ENCODE peak calls at places on chromosomes 2 and 18, in six cellular contexts. P is CD4-positive, CD25-positive, alpha-beta regulatory T cell; I is fibroblast of lung; Q is naive thymus-derived CD4-positive, alpha-beta T cell; J is astrocyte; C is CD8-positive, alpha-beta memory T cell. E is an unnamed sample.

GRCh38 chr18:80000877-80001276 is 12.5 kb upstream of the TXNL4A start:
- DNase-seq in Q (no peak), C (no peak), I (no peak), P (no peak), J (no peak), E (no peak)

GRCh38 chr2:26651458-26652155 is 10.4 kb upstream of the CIB4 start:
- DNase-seq in I (no peak), Q (no peak), J (no peak), C (no peak), P (no peak), E (no peak)

GRCh38 chr2:38164881-38165280 is 88.9 kb upstream of the CYP1B1 start:
- DNase-seq in J (no peak), I (peak; percentile 58), C (no peak), P (no peak), Q (no peak), E (no peak)

GRCh38 chr2:62180960-62181359 is 15.0 kb upstream of the B3GNT2 start:
- DNase-seq in C (no peak), J (no peak), I (no peak), Q (no peak), P (no peak), E (no peak)

GRCh38 chr2:150442484-150442883 is 45.0 kb downstream of the RND3 start:
- DNase-seq in J (no peak), Q (no peak), I (no peak), C (no peak), P (no peak), E (no peak)

GRCh38 chr2:21294446-21294845 is 170.7 kb downstream of the TDRD15 start:
- DNase-seq in Q (no peak), I (no peak), C (no peak), J (no peak), P (no peak), E (no peak)

GRCh38 chr2:46306320-46306719 is 9.1 kb downstream of the EPAS1 start:
- DNase-seq in I (peak; percentile 51), P (no peak), J (peak; percentile 46), C (no peak), Q (no peak), E (no peak)

GRCh38 chr2:121241466-121241865 is 43.5 kb downstream of the TFCP2L1 start:
- DNase-seq in Q (no peak), P (no peak), I (no peak), J (no peak), C (no peak), E (no peak)

GRCh38 chr2:219381448-219381847 is 6.3 kb downstream of the DNPEP start:
- DNase-seq in C (no peak), J (no peak), Q (no peak), I (no peak), P (no peak), E (no peak)
- H3K36me3 ChIP-seq in C (peaks cover 46% of the 10 kb centered on the region), J (peaks cover 12% of the 10 kb centered on the region), Q (peaks cover 6% of the 10 kb centered on the region), I (peaks cover 33% of the 10 kb centered on the region), P (peaks cover 50% of the 10 kb centered on the region), E (peaks cover 13% of the 10 kb centered on the region)

DNA sequence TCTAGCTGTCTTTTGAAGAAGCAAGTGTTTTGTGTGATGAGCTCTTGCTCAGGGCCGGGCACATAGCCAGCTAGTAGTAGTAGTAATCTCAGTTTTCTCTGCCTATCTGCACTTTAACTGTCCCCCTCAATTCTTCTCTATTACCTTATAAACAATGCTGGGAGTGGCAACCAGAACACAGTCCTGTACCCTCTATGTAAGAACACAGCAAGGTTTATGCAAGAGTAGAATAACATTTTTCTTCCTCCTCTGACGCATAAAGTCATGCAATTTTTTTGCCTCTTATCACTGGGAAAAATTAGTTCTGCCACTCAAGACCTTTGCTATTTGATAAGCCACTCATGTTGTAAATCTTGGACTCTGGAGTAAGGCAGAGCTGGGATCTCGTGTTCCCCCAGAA is 200.7 kb upstream of the SOX11 start:
- DNase-seq in J (no peak), I (no peak), C (no peak), P (no peak), Q (no peak), E (no peak)
- H3K27ac ChIP-seq in J (no peak overlapping the region), I (no peak overlapping the region), C (no peak overlapping the region), P (no peak overlapping the region), Q (no peak overlapping the region), E (no peak overlapping the region)

DNA sequence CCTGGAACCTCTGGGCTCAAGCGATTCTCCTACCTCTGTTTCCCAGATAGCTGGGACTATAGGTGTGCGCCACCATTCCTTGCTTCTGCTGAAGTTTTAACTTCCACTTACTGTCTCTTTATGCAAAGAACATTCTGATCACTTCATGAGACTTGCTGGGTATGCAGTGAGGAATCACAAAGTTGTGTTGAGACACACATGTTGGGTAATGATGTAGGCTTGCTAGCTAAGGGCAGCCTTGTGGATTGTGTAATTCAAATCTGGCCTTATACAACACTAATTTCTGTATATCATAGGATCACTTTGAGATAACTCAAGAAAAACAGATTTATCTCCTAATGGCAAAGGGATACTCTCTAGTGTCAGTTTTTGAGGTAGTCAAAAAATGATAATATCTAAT is 24.2 kb downstream of the XRCC5 start:
- DNase-seq in J (no peak), P (no peak), I (no peak), Q (no peak), C (no peak), E (no peak)
- H3K36me3 ChIP-seq in J (peaks cover 79% of the 10 kb centered on the region), P (peaks cover 92% of the 10 kb centered on the region), I (peaks cover 25% of the 10 kb centered on the region), Q (peaks cover 67% of the 10 kb centered on the region), C (peaks cover 79% of the 10 kb centered on the region), E (peaks cover 91% of the 10 kb centered on the region)

DNA sequence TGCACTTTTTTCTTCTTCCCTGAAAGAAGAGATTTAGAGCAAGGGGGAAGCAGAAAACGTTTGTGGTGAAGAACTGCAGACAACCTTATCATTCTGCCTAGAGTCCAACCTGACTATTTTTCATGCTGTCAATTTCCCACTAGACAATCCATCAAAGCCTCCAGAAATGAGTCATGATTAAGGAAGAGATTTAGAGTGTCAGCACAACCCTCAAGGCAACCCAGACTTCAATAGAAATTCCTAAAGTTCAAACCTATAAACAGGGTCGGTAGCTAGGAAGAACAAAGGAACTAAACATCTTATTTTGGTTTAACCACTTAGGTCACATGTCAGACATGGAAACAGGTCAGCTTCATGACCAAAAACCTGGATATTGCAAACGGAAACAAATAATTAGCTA is 86.9 kb downstream of the SLC25A12 start:
- DNase-seq in Q (no peak), I (peak; percentile 24), P (no peak), J (no peak), C (no peak), E (no peak)
- H3K27ac ChIP-seq in Q (no peak overlapping the region), I (no peak overlapping the region), P (no peak overlapping the region), J (no peak overlapping the region), C (no peak overlapping the region), E (no peak overlapping the region)

GRCh38 chr2:10575566-10576300 is 114.0 kb downstream of the NOL10 start:
- DNase-seq in Q (no peak), P (no peak), I (peak; percentile 91), J (peak; percentile 91), C (no peak), E (no peak)
- H3K36me3 ChIP-seq in Q (peaks cover 8% of the 10 kb centered on the region), P (peaks cover 63% of the 10 kb centered on the region), I (peaks cover 2% of the 10 kb centered on the region), J (peaks cover 23% of the 10 kb centered on the region), C (peaks cover 23% of the 10 kb centered on the region), E (peaks cover 29% of the 10 kb centered on the region)

GRCh38 chr2:218876562-218877219 is 4.0 kb upstream of the WNT10A start:
- DNase-seq in C (peak; percentile 52), J (peak; percentile 18), Q (peak; percentile 74), I (peak; percentile 37), P (peak; percentile 72), E (peak; percentile 82)
- H3K27ac ChIP-seq in C (no peak overlapping the region), J (no peak overlapping the region), Q (no peak overlapping the region), I (no peak overlapping the region), P (no peak overlapping the region), E (no peak overlapping the region)

GRCh38 chr2:15634846-15635490 is 43.3 kb downstream of the DDX1 start:
- DNase-seq in P (no peak), J (peak; percentile 50), C (no peak), I (peak; percentile 56), Q (no peak), E (peak; percentile 11)
- H3K36me3 ChIP-seq in P (peaks cover 59% of the 10 kb centered on the region), J (peaks cover 44% of the 10 kb centered on the region), C (peaks cover 19% of the 10 kb centered on the region), I (peaks cover 3% of the 10 kb centered on the region), Q (peaks cover 4% of the 10 kb centered on the region), E (peaks cover 49% of the 10 kb centered on the region)

DNA sequence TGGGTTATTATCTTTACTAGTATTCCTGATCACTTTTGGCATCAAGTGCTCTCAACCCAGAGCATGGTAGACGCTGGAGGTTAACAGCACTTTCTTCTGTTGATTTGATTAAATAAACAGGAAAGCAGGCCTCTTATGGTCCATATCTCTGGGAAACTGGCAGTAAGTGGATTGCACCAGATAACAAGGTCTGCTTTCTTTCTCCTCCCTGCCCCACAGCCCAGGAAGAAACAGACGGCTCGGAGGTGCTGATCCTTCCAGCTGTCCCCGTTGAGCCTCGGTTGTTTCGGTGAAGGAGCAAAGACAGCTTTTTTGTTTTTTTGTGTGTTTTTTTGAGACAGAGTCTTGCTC is 100.8 kb upstream of the KCTD1 start:
- DNase-seq in J (no peak), Q (no peak), C (no peak), P (no peak), I (no peak), E (no peak)
- H3K27ac ChIP-seq in J (no peak overlapping the region), Q (no peak overlapping the region), C (no peak overlapping the region), P (no peak overlapping the region), I (no peak overlapping the region), E (no peak overlapping the region)

GRCh38 chr2:24307961-24308360 is 52.4 kb downstream of the ITSN2 start:
- DNase-seq in C (no peak), P (no peak), J (no peak), Q (no peak), I (no peak), E (no peak)
- H3K36me3 ChIP-seq in C (peaks cover 28% of the 10 kb centered on the region), P (peaks cover 82% of the 10 kb centered on the region), J (no peaks in the 10 kb centered on the region), Q (peaks cover 30% of the 10 kb centered on the region), I (no peaks in the 10 kb centered on the region), E (peaks cover 4% of the 10 kb centered on the region)

GRCh38 chr2:196435189-196435588 is 204.3 kb upstream of the CCDC150 start:
- DNase-seq in J (peak; percentile 3), C (no peak), P (no peak), Q (no peak), I (peak; percentile 20), E (no peak)
- H3K27ac ChIP-seq in J (no peak overlapping the region), C (no peak overlapping the region), P (no peak overlapping the region), Q (no peak overlapping the region), I (no peak overlapping the region), E (no peak overlapping the region)